ENCODE peak calls at places on chromosomes 6 and 20, in nine cellular contexts. M is HS-27A; A is KG1; Q is endothelial cell; R is AML-193; K is body of pancreas; X is fibroblast of gingiva; L is central memory CD4-positive, alpha-beta T cell; C is fibroblast of mammary gland. Z is an unnamed sample.

GRCh38 chr20:23314714-23315498 is 35.7 kb upstream of the NXT1 start:
- DNase-seq in M (no peak), A (no peak), Q (no peak), R (no peak), K (no peak), X (no peak), L (no peak), C (no peak), Z (no peak)

GRCh38 chr6:127102299-127102698 is 16.2 kb upstream of the RSPO3 start:
- DNase-seq in M (peak), A (no peak), Q (no peak), R (peak), K (no peak), X (peak), L (no peak), C (peak), Z (no peak)

GRCh38 chr6:14059791-14060436 is 57.7 kb upstream of the CD83 start:
- DNase-seq in M (peak), A (no peak), Q (no peak), R (no peak), K (peak), X (no peak), L (no peak), C (no peak), Z (peak)

GRCh38 chr20:35506872-35507638 is 22.4 kb downstream of the C20orf173 start:
- DNase-seq in M (no peak), A (no peak), Q (no peak), R (no peak), K (no peak), X (no peak), L (no peak), C (peak), Z (no peak)

GRCh38 chr6:89866024-89866678 is 28.1 kb upstream of the GJA10 start:
- DNase-seq in M (no peak), A (no peak), Q (no peak), R (no peak), K (no peak), X (no peak), L (no peak), C (no peak), Z (no peak)

GRCh38 chr6:161498359-161498758 is 224.5 kb upstream of the AGPAT4 start:
- DNase-seq in M (no peak), A (no peak), Q (peak), R (no peak), K (peak), X (peak), L (no peak), C (peak), Z (peak)

GRCh38 chr6:38131527-38131965 is 312.0 kb downstream of the ZFAND3 start:
- DNase-seq in M (peak), A (no peak), Q (no peak), R (no peak), K (no peak), X (peak), L (no peak), C (peak), Z (no peak)

GRCh38 chr20:4012631-4013030 is 2.7 kb downstream of the RNF24 start:
- DNase-seq in M (no peak), A (no peak), Q (no peak), R (peak), K (no peak), X (peak), L (no peak), C (peak), Z (no peak)

GRCh38 chr20:2470051-2470431 is 548 bp downstream of the SNRPB start:
- DNase-seq in M (peak), A (no peak), Q (peak), R (peak), K (peak), X (peak), L (peak), C (peak), Z (peak)

GRCh38 chr20:49096212-49096730 is 50.2 kb downstream of the CSE1L start:
- DNase-seq in M (no peak), A (no peak), Q (no peak), R (no peak), K (no peak), X (no peak), L (no peak), C (no peak), Z (no peak)

GRCh38 chr20:47818996-47819609 is 33.8 kb upstream of the SULF2 start:
- DNase-seq in M (no peak), A (no peak), Q (no peak), R (no peak), K (no peak), X (no peak), L (no peak), C (no peak), Z (no peak)

GRCh38 chr6:158543606-158544185 is 16.2 kb upstream of the TMEM181 start:
- DNase-seq in M (no peak), A (no peak), Q (no peak), R (no peak), K (no peak), X (no peak), L (no peak), C (no peak), Z (no peak)

GRCh38 chr6:80488190-80488589 is 381.7 kb downstream of the BCKDHB start:
- DNase-seq in M (no peak), A (no peak), Q (no peak), R (no peak), K (no peak), X (no peak), L (no peak), C (no peak), Z (no peak)

GRCh38 chr6:141848029-141848890 is 284.5 kb upstream of the GJE1 start:
- DNase-seq in M (peak), A (no peak), Q (no peak), R (no peak), K (no peak), X (no peak), L (peak), C (no peak), Z (no peak)

GRCh38 chr20:38112249-38112942 is 52.7 kb downstream of the TGM2 start:
- DNase-seq in M (no peak), A (no peak), Q (no peak), R (no peak), K (no peak), X (no peak), L (no peak), C (no peak), Z (no peak)